ENCODE peak calls at places on chromosomes 12 and 14, in eight cellular contexts. J is mammary epithelial cell, U is astrocyte of the cerebellum, E is left lung, B is ascending aorta, K is uterus, Y is AG09309, S is PC-9. H is an unnamed sample.
A peak's percentile ranks its signal among the peaks of the same experiment; 100 is the strongest.

GRCh38 chr14:94089479-94089878 is 8.4 kb downstream of the IFI27L1 start:
- DNase-seq in J (peak; percentile 17), U (no peak), E (no peak), B (no peak), K (no peak), Y (no peak), S (no peak), H (no peak)

GRCh38 chr14:34614638-34615037 is 15.3 kb downstream of the SNX6 start:
- DNase-seq in J (no peak), U (no peak), E (no peak), B (peak; percentile 27), K (no peak), Y (no peak), S (no peak), H (no peak)

GRCh38 chr12:53538209-53538689 is 31.0 kb upstream of the NPFF start:
- DNase-seq in J (peak; percentile 54), U (no peak), E (no peak), B (no peak), K (no peak), Y (peak; percentile 84), S (peak; percentile 42), H (peak; percentile 21)

GRCh38 chr14:91021991-91022621 is 38.3 kb downstream of the RPS6KA5 start:
- DNase-seq in J (no peak), U (no peak), E (no peak), B (no peak), K (no peak), Y (no peak), S (no peak), H (no peak)

GRCh38 chr14:103372552-103373304 is 12.5 kb upstream of the MARK3 start:
- DNase-seq in J (peak; percentile 99), U (peak; percentile 73), E (no peak), B (no peak), K (no peak), Y (peak; percentile 63), S (peak; percentile 87), H (peak; percentile 46)

GRCh38 chr14:96212140-96212539 is 7.5 kb downstream of the BDKRB2 start:
- DNase-seq in J (no peak), U (no peak), E (no peak), B (no peak), K (no peak), Y (no peak), S (no peak), H (no peak)

GRCh38 chr12:52443966-52444365 is 8.0 kb downstream of the KRT6B start:
- DNase-seq in J (no peak), U (no peak), E (no peak), B (no peak), K (no peak), Y (no peak), S (no peak), H (no peak)

GRCh38 chr12:52231305-52232232 is 1.5 kb upstream of the KRT7 start:
- DNase-seq in J (peak; percentile 64), U (no peak), E (peak; percentile 80), B (no peak), K (no peak), Y (no peak), S (peak; percentile 86), H (no peak)

GRCh38 chr12:48000878-48001321 is 3.4 kb downstream of the COL2A1 start:
- DNase-seq in J (peak; percentile 92), U (peak; percentile 16), E (no peak), B (no peak), K (no peak), Y (peak; percentile 16), S (peak; percentile 54), H (no peak)

GRCh38 chr14:94128216-94128839 is 1.1 kb downstream of the IFI27L2 start:
- DNase-seq in J (no peak), U (no peak), E (no peak), B (peak; percentile 52), K (no peak), Y (no peak), S (no peak), H (no peak)

GRCh38 chr12:3863756-3864155 is 9.4 kb downstream of the PARP11 start:
- DNase-seq in J (no peak), U (no peak), E (no peak), B (no peak), K (no peak), Y (no peak), S (no peak), H (no peak)

GRCh38 chr14:92528486-92529100 is 15.0 kb downstream of the RIN3 start:
- DNase-seq in J (no peak), U (no peak), E (no peak), B (no peak), K (no peak), Y (no peak), S (no peak), H (no peak)

GRCh38 chr14:102998393-102998792 is 59.0 kb downstream of the CDC42BPB start:
- DNase-seq in J (no peak), U (no peak), E (no peak), B (no peak), K (no peak), Y (no peak), S (no peak), H (no peak)

GRCh38 chr14:34684578-34684977 is 29.8 kb downstream of the CFL2 start:
- DNase-seq in J (peak; percentile 35), U (no peak), E (no peak), B (no peak), K (no peak), Y (no peak), S (no peak), H (no peak)

GRCh38 chr12:66319266-66319954 is 17.1 kb downstream of the HELB start:
- DNase-seq in J (no peak), U (no peak), E (no peak), B (no peak), K (no peak), Y (no peak), S (no peak), H (no peak)

GRCh38 chr14:63764103-63764502 is 36.2 kb upstream of the SGPP1 start:
- DNase-seq in J (no peak), U (no peak), E (no peak), B (no peak), K (no peak), Y (no peak), S (no peak), H (no peak)

GRCh38 chr12:6871052-6871957 is 1.8 kb downstream of the SPSB2 start:
- DNase-seq in J (peak; percentile 72), U (no peak), E (peak; percentile 86), B (no peak), K (no peak), Y (no peak), S (peak; percentile 82), H (no peak)

GRCh38 chr12:42322567-42322966 is 3.3 kb downstream of the ZCRB1 start:
- DNase-seq in J (no peak), U (no peak), E (no peak), B (no peak), K (no peak), Y (no peak), S (no peak), H (no peak)

GRCh38 chr12:57737467-57738141 is 938 bp downstream of the AGAP2 start:
- DNase-seq in J (no peak), U (no peak), E (no peak), B (no peak), K (no peak), Y (no peak), S (no peak), H (no peak)
- H3K4me3 ChIP-seq in J (peak overlapping the region; percentile 24), U (peak overlapping the region; percentile 29), E (no peak overlapping the region), B (peak overlapping the region; percentile 60), K (no peak overlapping the region), Y (peak overlapping the region; percentile 12), S (no peak overlapping the region), H (peak overlapping the region; percentile 42)

GRCh38 chr12:44968960-44969359 is 81.9 kb downstream of the DBX2 start:
- DNase-seq in J (no peak), U (no peak), E (no peak), B (no peak), K (no peak), Y (no peak), S (no peak), H (no peak)
- H3K4me3 ChIP-seq in J (no peak overlapping the region), U (no peak overlapping the region), E (no peak overlapping the region), B (no peak overlapping the region), K (no peak overlapping the region), Y (no peak overlapping the region), S (no peak overlapping the region), H (no peak overlapping the region)

GRCh38 chr12:14802961-14803829 is at the start of the genes C12orf60 and WBP11:
- DNase-seq in J (peak; percentile 99), U (peak; percentile 99), E (peak; percentile 91), B (peak; percentile 98), K (peak; percentile 98), Y (peak; percentile 97), S (peak; percentile 94), H (peak; percentile 97)
- H3K4me3 ChIP-seq in J (peak within 1 kb of the TSS; percentile 70), U (peak within 1 kb of the TSS; percentile 87), E (peak within 1 kb of the TSS; percentile 65), B (peak within 1 kb of the TSS; percentile 98), K (peak within 1 kb of the TSS; percentile 95), Y (peak within 1 kb of the TSS; percentile 95), S (peak within 1 kb of the TSS; percentile 96), H (peak within 1 kb of the TSS; percentile 98)

GRCh38 chr12:122473543-122474323 is 27.0 kb downstream of the ZCCHC8 start:
- DNase-seq in J (peak; percentile 47), U (no peak), E (no peak), B (no peak), K (peak; percentile 74), Y (no peak), S (no peak), H (no peak)
- H3K4me3 ChIP-seq in J (no peak overlapping the region), U (no peak overlapping the region), E (no peak overlapping the region), B (no peak overlapping the region), K (no peak overlapping the region), Y (no peak overlapping the region), S (no peak overlapping the region), H (no peak overlapping the region)

DNA sequence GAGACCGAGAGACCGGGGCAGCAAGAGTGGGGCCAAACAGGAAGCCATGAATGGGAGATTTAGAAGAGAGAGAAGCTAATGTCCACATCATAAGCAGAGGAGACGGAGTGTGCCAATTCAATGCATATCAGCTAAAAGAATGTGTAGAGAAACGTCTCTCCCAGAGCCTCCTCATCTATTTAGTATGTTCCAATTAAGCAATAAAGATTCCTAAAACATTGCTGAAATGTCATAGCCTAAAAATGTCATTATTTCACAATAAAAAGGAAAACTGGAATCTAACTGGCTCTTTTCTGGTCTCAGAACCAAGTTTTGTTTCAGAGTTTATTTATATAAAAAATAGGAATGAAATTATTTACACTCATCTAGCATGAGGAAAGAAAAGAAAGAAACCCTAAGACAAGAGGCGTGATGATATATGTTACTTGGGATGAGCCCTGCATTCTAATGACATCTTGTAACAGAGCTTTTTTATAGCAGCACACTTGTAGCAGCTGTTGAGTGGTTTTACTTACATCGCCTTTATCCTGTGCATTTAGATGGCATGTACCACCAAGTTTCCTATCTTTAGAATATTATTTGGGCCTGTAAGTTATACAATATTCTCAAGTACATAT is 266.3 kb upstream of the PRKD1 start:
- DNase-seq in J (peak; percentile 17), U (no peak), E (no peak), B (no peak), K (no peak), Y (peak; percentile 81), S (no peak), H (peak; percentile 84)
- H3K4me3 ChIP-seq in J (no peak overlapping the region), U (no peak overlapping the region), E (no peak overlapping the region), B (no peak overlapping the region), K (no peak overlapping the region), Y (no peak overlapping the region), S (no peak overlapping the region), H (no peak overlapping the region)

GRCh38 chr12:123382684-123383083 is 1.2 kb upstream of the KMT5A start:
- DNase-seq in J (no peak), U (no peak), E (no peak), B (no peak), K (no peak), Y (no peak), S (no peak), H (no peak)
- H3K4me3 ChIP-seq in J (no peak overlapping the region), U (no peak overlapping the region), E (no peak overlapping the region), B (no peak overlapping the region), K (no peak overlapping the region), Y (no peak overlapping the region), S (peak overlapping the region; percentile 58), H (no peak overlapping the region)